ENCODE peak calls at places on chromosomes 13 and 19, in six cellular contexts. Y is heart left ventricle; U is epithelial cell of proximal tubule; K is transverse colon; I is posterior vena cava; P is CD4-positive, alpha-beta T cell. F is an unnamed sample.

GRCh38 chr19:45973564-45974338 is at the start of gene NOVA2:
- DNase-seq in P (no peak), K (peak; percentile 27), Y (peak; percentile 84), U (no peak), I (peak; percentile 91), F (no peak)

GRCh38 chr19:2491130-2491801 is 15.3 kb downstream of the GADD45B start:
- DNase-seq in K (peak; percentile 96), Y (no peak), P (no peak), I (no peak), U (peak; percentile 80), F (no peak)

GRCh38 chr19:10514211-10515145 is 2.8 kb downstream of the S1PR5 start:
- DNase-seq in K (no peak), Y (no peak), I (no peak), U (no peak), P (peak; percentile 19), F (no peak)

GRCh38 chr13:76225815-76226489 is 589.8 kb downstream of the LMO7 start:
- DNase-seq in K (no peak), Y (peak; percentile 49), P (no peak), I (no peak), U (no peak), F (no peak)

GRCh38 chr13:99932912-99933311 is 38.7 kb downstream of the ZIC5 start:
- DNase-seq in K (no peak), Y (no peak), P (no peak), I (no peak), U (no peak), F (no peak)

GRCh38 chr19:54420383-54421168 is 5.3 kb downstream of the TTYH1 start:
- DNase-seq in Y (peak; percentile 74), P (no peak), U (no peak), I (peak; percentile 76), K (no peak), F (no peak)

GRCh38 chr13:34412295-34412694 is 529.8 kb upstream of the NBEA start:
- DNase-seq in P (no peak), K (no peak), U (no peak), Y (no peak), I (no peak), F (no peak)

GRCh38 chr19:51644636-51645271 is 1.9 kb downstream of the SIGLEC14 start:
- DNase-seq in K (no peak), P (no peak), Y (no peak), I (no peak), U (no peak), F (no peak)

GRCh38 chr13:45040173-45040572 is 50.8 kb downstream of the GPALPP1 start:
- DNase-seq in U (no peak), P (no peak), K (no peak), Y (no peak), I (no peak), F (no peak)

GRCh38 chr19:10230155-10230903 is 802 bp downstream of the S1PR2 start:
- DNase-seq in Y (peak; percentile 60), P (peak; percentile 54), U (no peak), I (peak; percentile 87), K (peak; percentile 51), F (no peak)

GRCh38 chr13:23810842-23811241 is 78.4 kb downstream of the MIPEP start:
- DNase-seq in I (no peak), Y (no peak), K (no peak), U (no peak), P (no peak), F (no peak)

GRCh38 chr13:45817833-45818232 is 33.7 kb downstream of the SIAH3 start:
- DNase-seq in U (no peak), K (no peak), Y (no peak), I (no peak), P (no peak), F (no peak)

GRCh38 chr19:35744688-35745327 is 410 bp downstream of the U2AF1L4 start:
- DNase-seq in K (peak; percentile 97), P (peak; percentile 91), I (peak; percentile 98), U (peak; percentile 70), Y (peak; percentile 96), F (peak; percentile 86)

GRCh38 chr19:18007605-18007938 is 398 bp upstream of the ARRDC2 start:
- DNase-seq in Y (no peak), K (no peak), P (no peak), I (no peak), U (no peak), F (no peak)

GRCh38 chr19:43735957-43736356 is 18.8 kb downstream of the SMG9 start:
- DNase-seq in Y (no peak), U (no peak), P (no peak), K (no peak), I (no peak), F (no peak)

GRCh38 chr13:41179593-41180250 is 14.6 kb downstream of the KBTBD7 start:
- DNase-seq in K (no peak), I (no peak), P (no peak), Y (no peak), U (no peak), F (no peak)

GRCh38 chr13:93004919-93005318 is 221.7 kb upstream of the GPC6 start:
- DNase-seq in I (no peak), U (no peak), Y (no peak), P (no peak), K (no peak), F (no peak)

GRCh38 chr19:46764817-46765291 is 18.6 kb upstream of the STRN4 start:
- DNase-seq in Y (no peak), K (peak; percentile 82), P (no peak), I (no peak), U (no peak), F (no peak)

GRCh38 chr19:10677796-10678195 is 23.4 kb upstream of the QTRT1 start:
- DNase-seq in P (no peak), I (no peak), Y (no peak), K (no peak), U (no peak), F (no peak)

GRCh38 chr13:21242236-21242635 is 65.8 kb downstream of the MRPL57 start:
- DNase-seq in Y (no peak), K (no peak), U (no peak), P (no peak), I (no peak), F (no peak)

GRCh38 chr19:48442116-48443035 is 3.4 kb upstream of the GRWD1 start:
- DNase-seq in U (no peak), I (no peak), K (no peak), P (no peak), Y (no peak), F (no peak)

GRCh38 chr13:40536443-40537113 is 129.9 kb downstream of the FOXO1 start:
- DNase-seq in P (no peak), I (no peak), Y (no peak), U (no peak), K (peak; percentile 52), F (no peak)

GRCh38 chr19:54186351-54186750 is 3.0 kb downstream of the MBOAT7 start:
- DNase-seq in Y (no peak), K (no peak), P (no peak), I (no peak), U (no peak), F (no peak)

GRCh38 chr19:13978306-13978705 is 26.0 kb downstream of the DCAF15 start:
- DNase-seq in K (peak; percentile 81), P (no peak), U (no peak), Y (peak; percentile 86), I (peak; percentile 93), F (peak; percentile 88)

GRCh38 chr13:50707533-50708096 is 135.9 kb downstream of the DLEU7 start:
- DNase-seq in I (no peak), U (no peak), K (no peak), Y (no peak), P (no peak), F (peak; percentile 38)

GRCh38 chr13:39036212-39036611 is 1.7 kb downstream of the PROSER1 start:
- DNase-seq in U (no peak), I (no peak), P (no peak), Y (no peak), K (peak; percentile 21), F (no peak)

GRCh38 chr19:38792250-38793111 is 3.5 kb downstream of the LGALS7B start:
- DNase-seq in U (no peak), K (peak; percentile 64), P (peak; percentile 15), Y (peak; percentile 48), I (no peak), F (no peak)